ENCODE peak calls at places on chromosomes 3 and 15, in eight cellular contexts. H, F, M, N, E, A, U and P are unnamed samples.

GRCh38 chr3:20055020-20055775 is 15.0 kb downstream of the KAT2B start:
- DNase-seq in A (no peak), M (no peak), F (no peak), H (no peak), U (no peak), N (no peak), E (no peak), P (no peak)

GRCh38 chr3:133881492-133881891 is 14.2 kb downstream of the RAB6B start:
- DNase-seq in U (no peak), N (no peak), E (no peak), F (no peak), A (no peak), H (no peak), M (no peak), P (no peak)

GRCh38 chr3:106185949-106186348 is 317.1 kb upstream of the CBLB start:
- DNase-seq in A (no peak), M (no peak), H (no peak), F (no peak), U (no peak), N (no peak), E (no peak), P (no peak)

GRCh38 chr15:32029409-32029861 is 880 bp upstream of the CHRNA7 start:
- DNase-seq in A (no peak), E (peak; percentile 22), U (peak; percentile 0), M (peak; percentile 58), H (peak; percentile 47), N (no peak), F (no peak), P (peak; percentile 66)

GRCh38 chr3:73601476-73601875 is 23.3 kb downstream of the PDZRN3 start:
- DNase-seq in E (no peak), M (no peak), U (no peak), F (no peak), A (no peak), H (no peak), N (peak; percentile 31), P (no peak)

GRCh38 chr3:27353221-27353620 is 16.0 kb downstream of the NEK10 start:
- DNase-seq in H (no peak), U (peak; percentile 44), N (peak; percentile 15), M (no peak), A (no peak), F (no peak), E (no peak), P (no peak)

GRCh38 chr15:99441871-99442267 is 123.9 kb upstream of the MEF2A start:
- DNase-seq in F (no peak), U (no peak), H (no peak), N (no peak), E (no peak), A (no peak), M (no peak), P (no peak)

GRCh38 chr3:144067059-144067458 is 95.4 kb downstream of the DIPK2A start:
- DNase-seq in M (no peak), N (no peak), E (no peak), F (no peak), H (no peak), A (no peak), U (no peak), P (no peak)

GRCh38 chr15:75597667-75598341 is 18.7 kb upstream of the PTPN9 start:
- DNase-seq in M (peak; percentile 70), N (no peak), A (no peak), E (no peak), F (no peak), H (no peak), U (no peak), P (no peak)

GRCh38 chr3:186679151-186679550 is 13.3 kb downstream of the HRG start:
- DNase-seq in F (no peak), E (no peak), A (no peak), H (no peak), M (no peak), N (no peak), U (no peak), P (no peak)

GRCh38 chr3:187263270-187263669 is 28.3 kb downstream of the MASP1 start:
- DNase-seq in H (no peak), E (no peak), F (no peak), M (no peak), N (peak; percentile 28), U (peak; percentile 17), A (no peak), P (no peak)

GRCh38 chr3:36992806-36993325 is at the start of gene EPM2AIP1:
- DNase-seq in M (peak; percentile 100), N (no peak), E (no peak), H (peak; percentile 98), A (peak; percentile 95), U (no peak), F (peak; percentile 99), P (no peak)

GRCh38 chr15:100259266-100259665 is 82.5 kb downstream of the ADAMTS17 start:
- DNase-seq in M (no peak), U (no peak), N (no peak), H (no peak), A (no peak), E (no peak), F (peak; percentile 5), P (no peak)

GRCh38 chr15:40238481-40238926 is 359 bp upstream of the PAK6 start:
- DNase-seq in F (no peak), N (no peak), A (no peak), H (no peak), M (no peak), U (no peak), E (no peak), P (no peak)
- H3K9me3 ChIP-seq in F (no peaks in the 10 kb centered on the region), N (no peaks in the 10 kb centered on the region), A (no peaks in the 10 kb centered on the region), H (no peaks in the 10 kb centered on the region), M (no peaks in the 10 kb centered on the region), U (no peaks in the 10 kb centered on the region), E (no peaks in the 10 kb centered on the region), P (no peaks in the 10 kb centered on the region)

GRCh38 chr3:112116777-112117186 is 16.3 kb downstream of the GCSAM start:
- DNase-seq in N (no peak), H (no peak), F (peak; percentile 19), A (no peak), E (no peak), M (no peak), U (no peak), P (no peak)
- H3K4me3 ChIP-seq in N (no peak overlapping the region), H (peak overlapping the region; percentile 15), F (no peak overlapping the region), A (no peak overlapping the region), E (no peak overlapping the region), M (no peak overlapping the region), U (no peak overlapping the region), P (no peak overlapping the region)

DNA sequence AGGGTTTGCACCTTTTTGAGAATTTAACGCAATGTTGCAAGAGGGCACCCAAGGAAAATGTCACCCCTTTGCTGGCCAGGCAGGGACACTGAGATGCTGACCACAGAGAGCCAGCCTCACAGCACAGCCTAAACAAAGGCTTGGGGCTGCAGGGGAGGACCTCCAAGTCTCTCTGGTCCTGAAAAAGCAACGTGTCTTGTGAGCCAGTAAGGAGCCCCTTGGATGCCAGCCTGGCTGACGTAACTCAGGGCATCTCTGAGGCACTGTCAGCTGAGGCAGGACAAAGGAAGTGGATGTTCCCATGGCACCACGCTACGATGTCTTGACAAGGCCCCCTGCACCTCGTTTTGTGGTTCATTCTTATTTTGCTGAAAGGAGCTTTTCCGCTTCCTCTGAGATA is 160.6 kb downstream of the OR4M2 start:
- DNase-seq in N (no peak), M (no peak), H (no peak), U (no peak), E (no peak), A (peak; percentile 52), F (no peak), P (no peak)
- H3K9me3 ChIP-seq in N (peaks cover 39% of the 10 kb centered on the region), M (peaks cover 63% of the 10 kb centered on the region), H (no peaks in the 10 kb centered on the region), U (peaks cover 3% of the 10 kb centered on the region), E (no peaks in the 10 kb centered on the region), A (no peaks in the 10 kb centered on the region), F (no peaks in the 10 kb centered on the region), P (no peaks in the 10 kb centered on the region)

GRCh38 chr15:59237854-59238252 is 31.2 kb downstream of the LDHAL6B start:
- DNase-seq in H (no peak), M (no peak), A (no peak), E (no peak), U (no peak), N (no peak), F (no peak), P (no peak)
- H3K4me3 ChIP-seq in H (no peak overlapping the region), M (no peak overlapping the region), A (no peak overlapping the region), E (no peak overlapping the region), U (no peak overlapping the region), N (no peak overlapping the region), F (no peak overlapping the region), P (no peak overlapping the region)

GRCh38 chr15:81767076-81767475 is 278.7 kb downstream of the MEX3B start:
- DNase-seq in M (no peak), H (no peak), U (no peak), N (no peak), E (no peak), A (no peak), F (no peak), P (no peak)
- H3K9me3 ChIP-seq in M (no peaks in the 10 kb centered on the region), H (no peaks in the 10 kb centered on the region), U (no peaks in the 10 kb centered on the region), N (no peaks in the 10 kb centered on the region), E (no peaks in the 10 kb centered on the region), A (no peaks in the 10 kb centered on the region), F (no peaks in the 10 kb centered on the region), P (no peaks in the 10 kb centered on the region)

DNA sequence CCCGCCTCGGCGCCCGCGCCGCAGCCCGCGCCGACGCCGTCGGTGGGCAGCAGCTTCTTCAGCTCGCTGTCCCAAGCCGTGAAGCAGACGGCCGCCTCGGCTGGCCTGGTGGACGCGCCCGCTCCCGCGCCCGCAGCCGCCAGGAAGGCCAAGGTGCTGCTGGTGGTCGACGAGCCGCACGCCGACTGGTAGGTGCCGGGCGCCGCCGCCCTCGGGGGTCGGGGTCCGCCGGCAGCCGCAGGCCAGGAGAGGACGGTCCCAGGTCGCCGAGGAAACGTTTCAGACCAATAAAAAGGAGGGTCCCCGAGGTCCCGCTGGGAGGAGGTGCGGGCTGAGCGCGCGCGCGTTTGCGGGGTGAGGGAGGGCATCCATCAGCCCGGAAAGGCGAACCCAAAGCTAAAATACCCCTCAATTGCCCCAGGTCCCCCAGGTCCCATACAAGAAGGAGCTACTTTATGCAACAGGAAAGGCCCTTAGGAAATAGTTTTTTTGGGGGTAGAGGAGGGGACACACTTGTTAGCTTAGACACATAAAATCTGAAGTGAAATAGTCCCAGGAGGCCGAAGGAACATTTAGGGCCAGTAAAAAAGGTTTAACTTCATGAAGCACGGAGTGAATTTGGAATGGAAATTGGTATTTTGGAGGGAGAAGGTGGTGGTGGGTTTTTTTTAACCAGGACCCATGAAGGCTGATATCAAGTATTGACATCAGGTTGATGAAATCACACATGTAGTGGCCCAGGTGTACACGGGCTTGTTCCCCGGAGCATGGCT is 739 bp downstream of the SYN2 start:
- DNase-seq in H (peak; percentile 42), F (no peak), A (no peak), U (no peak), M (no peak), N (no peak), E (no peak), P (no peak)
- H3K4me3 ChIP-seq in H (peak overlapping the region; percentile 40), F (no peak overlapping the region), A (no peak overlapping the region), U (no peak overlapping the region), M (no peak overlapping the region), N (no peak overlapping the region), E (no peak overlapping the region), P (no peak overlapping the region)